ENCODE peak calls at places on chromosomes 3 and 15, in four cellular contexts. J, W, A and Z are unnamed samples.
A peak's percentile ranks its signal among the peaks of the same experiment; 100 is the strongest.

GRCh38 chr3:119664370-119664769 is 4.0 kb upstream of the POPDC2 start:
- DNase-seq in J (no peak), A (no peak), W (no peak), Z (no peak)

GRCh38 chr3:69318410-69318809 is 67.5 kb downstream of the FRMD4B start:
- DNase-seq in W (no peak), J (no peak), A (no peak), Z (no peak)

GRCh38 chr3:176554264-176554663 is 643.0 kb downstream of the TBL1XR1 start:
- DNase-seq in A (no peak), W (no peak), J (no peak), Z (no peak)

GRCh38 chr3:138474163-138474562 is 39.7 kb downstream of the ESYT3 start:
- DNase-seq in A (no peak), J (no peak), W (no peak), Z (no peak)

GRCh38 chr3:138875754-138876664 is 41.3 kb upstream of the PIK3CB start:
- DNase-seq in J (no peak), W (no peak), A (no peak), Z (no peak)

GRCh38 chr15:72857331-72858065 is 73.9 kb upstream of the ADPGK start:
- DNase-seq in A (no peak), J (no peak), W (no peak), Z (no peak)

GRCh38 chr3:174216948-174217718 is 642.0 kb upstream of the NAALADL2 start:
- DNase-seq in A (no peak), J (no peak), W (no peak), Z (no peak)

GRCh38 chr3:11995061-11995460 is 9.1 kb upstream of the SYN2 start:
- DNase-seq in A (no peak), J (no peak), W (no peak), Z (no peak)

GRCh38 chr3:134085034-134085775 is 55.5 kb upstream of the SLCO2A1 start:
- DNase-seq in A (no peak), W (no peak), J (no peak), Z (no peak)

GRCh38 chr15:63587527-63587926 is 9.7 kb upstream of the FBXL22 start:
- DNase-seq in W (peak; percentile 52), J (no peak), A (no peak), Z (no peak)

GRCh38 chr3:113897373-113897777 is 50.4 kb upstream of the ZDHHC23 start:
- DNase-seq in A (no peak), J (peak; percentile 44), W (no peak), Z (no peak)

GRCh38 chr3:179973024-179973423 is 63.7 kb downstream of the PEX5L start:
- DNase-seq in W (no peak), A (no peak), J (no peak), Z (no peak)

GRCh38 chr3:62584636-62585035 is 211.3 kb upstream of the FEZF2 start:
- DNase-seq in A (no peak), W (no peak), J (no peak), Z (no peak)

GRCh38 chr3:151895881-151896661 is 22.6 kb downstream of the SUCNR1 start:
- DNase-seq in A (no peak), W (no peak), J (no peak), Z (no peak)

GRCh38 chr3:2137651-2138050 is 39.0 kb downstream of the CNTN4 start:
- DNase-seq in W (no peak), A (no peak), J (no peak), Z (no peak)

GRCh38 chr15:101520395-101520794 is 30.9 kb upstream of the PCSK6 start:
- DNase-seq in J (no peak), A (no peak), W (no peak), Z (no peak)

GRCh38 chr15:100733088-100733487 is 130.7 kb downstream of the ASB7 start:
- DNase-seq in J (peak; percentile 37), A (no peak), W (no peak), Z (peak; percentile 33)

GRCh38 chr3:145089337-145089736 is 1071.6 kb downstream of the PLOD2 start:
- DNase-seq in W (no peak), J (no peak), A (no peak), Z (no peak)

GRCh38 chr15:101654191-101654590 is 2.0 kb upstream of the TM2D3 start:
- DNase-seq in W (no peak), A (no peak), J (no peak), Z (no peak)

GRCh38 chr3:53159415-53160135 is 1.4 kb upstream of the PRKCD start:
- DNase-seq in A (peak; percentile 56), W (no peak), J (peak; percentile 94), Z (no peak)

GRCh38 chr15:85580914-85581313 is 200.5 kb downstream of the AKAP13 start:
- DNase-seq in J (peak; percentile 65), W (no peak), A (no peak), Z (no peak)

GRCh38 chr3:34035775-34036174 is 237.3 kb downstream of the PDCD6IP start:
- DNase-seq in J (no peak), W (no peak), A (no peak), Z (no peak)

GRCh38 chr3:64176461-64176996 is 48.7 kb downstream of the PRICKLE2 start:
- DNase-seq in A (no peak), W (no peak), J (no peak), Z (no peak)

GRCh38 chr3:123371859-123372767 is 76.8 kb downstream of the ADCY5 start:
- DNase-seq in J (peak; percentile 7), A (no peak), W (no peak), Z (no peak)

GRCh38 chr3:127426444-127427168 is 138.8 kb upstream of the PRR20G start:
- DNase-seq in W (no peak), A (no peak), J (no peak), Z (no peak)

GRCh38 chr15:50824507-50824906 is 59.0 kb upstream of the SPPL2A start:
- DNase-seq in J (no peak), W (no peak), A (no peak), Z (no peak)

GRCh38 chr3:87035339-87035738 is 44.4 kb upstream of the VGLL3 start:
- DNase-seq in J (no peak), W (no peak), A (no peak), Z (no peak)

GRCh38 chr3:43001094-43001553 is 22.0 kb downstream of the GASK1A start:
- DNase-seq in W (peak; percentile 87), J (peak; percentile 90), A (peak; percentile 85), Z (peak; percentile 51)

GRCh38 chr3:190618349-190619030 is 104.6 kb downstream of the IL1RAP start:
- DNase-seq in W (no peak), J (no peak), A (no peak), Z (no peak)

GRCh38 chr3:177781686-177782161 is 584.4 kb upstream of the TBL1XR1 start:
- DNase-seq in W (peak; percentile 78), J (no peak), A (peak; percentile 74), Z (no peak)

GRCh38 chr15:52337961-52338535 is 42.4 kb upstream of the MYO5C start:
- DNase-seq in J (no peak), A (no peak), W (no peak), Z (no peak)

GRCh38 chr3:141955163-141955562 is 78.7 kb downstream of the ATP1B3 start:
- DNase-seq in A (no peak), J (no peak), W (no peak), Z (no peak)

GRCh38 chr3:124701687-124702086 is 28.6 kb upstream of the UMPS start:
- DNase-seq in J (no peak), W (peak; percentile 45), A (no peak), Z (peak; percentile 36)

GRCh38 chr3:60364475-60364874 is 886.8 kb downstream of the FHIT start:
- DNase-seq in J (no peak), A (no peak), W (no peak), Z (no peak)

GRCh38 chr15:80578206-80578595 is 116.9 kb upstream of the ABHD17C start:
- DNase-seq in J (no peak), A (no peak), W (no peak), Z (no peak)

GRCh38 chr15:39404767-39405173 is 176.1 kb upstream of the THBS1 start:
- DNase-seq in J (no peak), W (peak; percentile 85), A (no peak), Z (peak; percentile 95)

GRCh38 chr3:176905331-176905730 is 292.0 kb downstream of the TBL1XR1 start:
- DNase-seq in A (no peak), W (no peak), J (no peak), Z (no peak)

GRCh38 chr3:79766474-79767193 is 1.2 kb downstream of the ROBO1 start:
- DNase-seq in W (no peak), A (no peak), J (no peak), Z (no peak)
- H3K4me3 ChIP-seq in W (no peak overlapping the region), A (no peak overlapping the region), J (no peak overlapping the region), Z (no peak overlapping the region)

DNA sequence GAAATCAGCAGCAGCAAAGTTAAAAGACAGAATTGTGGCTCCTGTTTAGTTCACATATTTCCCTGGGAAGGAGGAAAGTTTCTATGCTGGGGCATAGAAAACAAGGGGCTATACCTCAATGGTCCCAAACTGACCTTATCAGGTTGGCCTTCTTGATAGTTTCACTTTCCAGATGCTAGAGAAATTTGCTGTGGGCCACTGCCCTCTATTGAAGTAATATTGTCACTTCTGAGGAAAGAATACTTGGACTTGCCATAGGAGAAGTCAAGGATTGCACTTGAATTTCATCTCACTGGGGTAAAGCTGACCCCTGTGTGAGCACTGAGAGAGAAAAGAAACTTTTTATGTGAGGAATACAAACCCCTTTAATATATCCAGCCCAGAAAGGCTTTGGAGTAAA is 49.3 kb upstream of the XCR1 start:
- DNase-seq in A (no peak), W (no peak), J (no peak), Z (no peak)
- TF ChIP-seq CTCF in A (no peak), W (peak; percentile 27), J (peak; percentile 8), Z (peak; percentile 4)

GRCh38 chr3:112560330-112560729 is 1.4 kb downstream of the ATG3 start:
- DNase-seq in W (no peak), J (no peak), A (no peak), Z (no peak)
- H3K4me3 ChIP-seq in W (peak overlapping the region; percentile 95), J (no peak overlapping the region), A (peak overlapping the region; percentile 85), Z (peak overlapping the region; percentile 91)

GRCh38 chr3:112730210-112730609 is 89.3 kb upstream of the CCDC80 start:
- DNase-seq in J (no peak), W (no peak), A (no peak), Z (no peak)
- TF ChIP-seq CTCF in J (no peak), W (peak; percentile 19), A (no peak), Z (no peak)